ENCODE peak calls at places on chromosomes 4 and X, in nine cellular contexts. One of them, this sample, is unnamed.

GRCh38 chrX:149282909-149283308 is 222.2 kb downstream of the IDS start:
- DNase-seq in heart right ventricle: no peak
- DNase-seq in sigmoid colon: no peak
- DNase-seq in colonic mucosa: no peak
- DNase-seq in fibroblast of lung: no peak
- DNase-seq in thoracic aorta: no peak
- DNase-seq in PC-3: no peak
- DNase-seq in left lung: no peak
- DNase-seq in lung: no peak
- DNase-seq in this sample: no peak

GRCh38 chr4:101398807-101399206 is 51.5 kb upstream of the PPP3CA start:
- DNase-seq in fibroblast of lung: no peak
- DNase-seq in left lung: no peak
- DNase-seq in thoracic aorta: no peak
- DNase-seq in colonic mucosa: no peak
- DNase-seq in lung: no peak
- DNase-seq in PC-3: no peak
- DNase-seq in sigmoid colon: no peak
- DNase-seq in heart right ventricle: no peak
- DNase-seq in this sample: no peak

GRCh38 chrX:15679246-15679645 is 14.6 kb upstream of the CLTRN start:
- DNase-seq in left lung: no peak
- DNase-seq in sigmoid colon: no peak
- DNase-seq in thoracic aorta: no peak
- DNase-seq in PC-3: no peak
- DNase-seq in heart right ventricle: no peak
- DNase-seq in lung: no peak
- DNase-seq in colonic mucosa: no peak
- DNase-seq in fibroblast of lung: peak; percentile 2
- DNase-seq in this sample: no peak

GRCh38 chr4:54683616-54684346 is 26.0 kb downstream of the KIT start:
- DNase-seq in left lung: no peak
- DNase-seq in thoracic aorta: no peak
- DNase-seq in lung: no peak
- DNase-seq in sigmoid colon: no peak
- DNase-seq in colonic mucosa: no peak
- DNase-seq in fibroblast of lung: no peak
- DNase-seq in PC-3: peak; percentile 84
- DNase-seq in heart right ventricle: no peak
- DNase-seq in this sample: no peak

GRCh38 chr4:52096048-52096447 is 44.9 kb downstream of the SPATA18 start:
- DNase-seq in thoracic aorta: no peak
- DNase-seq in left lung: no peak
- DNase-seq in PC-3: peak; percentile 78
- DNase-seq in heart right ventricle: no peak
- DNase-seq in lung: no peak
- DNase-seq in fibroblast of lung: peak; percentile 52
- DNase-seq in colonic mucosa: no peak
- DNase-seq in sigmoid colon: no peak
- DNase-seq in this sample: no peak

GRCh38 chrX:20742106-20742505 is 475.4 kb upstream of the RPS6KA3 start:
- DNase-seq in fibroblast of lung: peak; percentile 60
- DNase-seq in lung: no peak
- DNase-seq in PC-3: peak; percentile 6
- DNase-seq in sigmoid colon: no peak
- DNase-seq in colonic mucosa: no peak
- DNase-seq in thoracic aorta: no peak
- DNase-seq in heart right ventricle: no peak
- DNase-seq in left lung: no peak
- DNase-seq in this sample: no peak

GRCh38 chr4:120318447-120318846 is 251.8 kb upstream of the MAD2L1 start:
- DNase-seq in thoracic aorta: no peak
- DNase-seq in lung: no peak
- DNase-seq in PC-3: no peak
- DNase-seq in heart right ventricle: no peak
- DNase-seq in sigmoid colon: no peak
- DNase-seq in colonic mucosa: no peak
- DNase-seq in fibroblast of lung: no peak
- DNase-seq in left lung: no peak
- DNase-seq in this sample: no peak

GRCh38 chr4:6008092-6008551 is 10.1 kb downstream of the C4orf50 start:
- DNase-seq in heart right ventricle: no peak
- DNase-seq in colonic mucosa: no peak
- DNase-seq in fibroblast of lung: no peak
- DNase-seq in lung: no peak
- DNase-seq in thoracic aorta: no peak
- DNase-seq in sigmoid colon: peak; percentile 49
- DNase-seq in left lung: peak; percentile 73
- DNase-seq in PC-3: no peak
- DNase-seq in this sample: no peak

GRCh38 chrX:43239356-43239755 is 416.7 kb upstream of the MAOA start:
- DNase-seq in thoracic aorta: no peak
- DNase-seq in fibroblast of lung: no peak
- DNase-seq in PC-3: no peak
- DNase-seq in sigmoid colon: no peak
- DNase-seq in lung: no peak
- DNase-seq in heart right ventricle: no peak
- DNase-seq in colonic mucosa: no peak
- DNase-seq in left lung: no peak
- DNase-seq in this sample: no peak

GRCh38 chr4:5890063-5890727 is 2.7 kb downstream of the CRMP1 start:
- DNase-seq in heart right ventricle: no peak
- DNase-seq in thoracic aorta: no peak
- DNase-seq in PC-3: no peak
- DNase-seq in lung: no peak
- DNase-seq in sigmoid colon: no peak
- DNase-seq in colonic mucosa: no peak
- DNase-seq in left lung: peak; percentile 50
- DNase-seq in fibroblast of lung: peak; percentile 41
- DNase-seq in this sample: no peak

GRCh38 chr4:53478671-53479456 is 101.4 kb downstream of the FIP1L1 start:
- DNase-seq in PC-3: peak; percentile 93
- DNase-seq in heart right ventricle: no peak
- DNase-seq in lung: no peak
- DNase-seq in left lung: no peak
- DNase-seq in colonic mucosa: no peak
- DNase-seq in fibroblast of lung: peak; percentile 94
- DNase-seq in thoracic aorta: no peak
- DNase-seq in sigmoid colon: no peak
- DNase-seq in this sample: no peak

GRCh38 chr4:186845137-186845842 is 121.6 kb upstream of the FAT1 start:
- DNase-seq in sigmoid colon: peak; percentile 65
- DNase-seq in heart right ventricle: no peak
- DNase-seq in fibroblast of lung: peak; percentile 97
- DNase-seq in thoracic aorta: no peak
- DNase-seq in left lung: no peak
- DNase-seq in lung: no peak
- DNase-seq in colonic mucosa: peak; percentile 46
- DNase-seq in PC-3: peak; percentile 35
- DNase-seq in this sample: peak; percentile 14

GRCh38 chr4:154506253-154506652 is 14.7 kb upstream of the DCHS2 start:
- DNase-seq in PC-3: peak; percentile 45
- DNase-seq in thoracic aorta: no peak
- DNase-seq in colonic mucosa: no peak
- DNase-seq in sigmoid colon: no peak
- DNase-seq in fibroblast of lung: peak; percentile 9
- DNase-seq in lung: no peak
- DNase-seq in left lung: no peak
- DNase-seq in heart right ventricle: no peak
- DNase-seq in this sample: no peak

GRCh38 chrX:7215842-7216241 is 67.9 kb upstream of the PUDP start:
- DNase-seq in heart right ventricle: no peak
- DNase-seq in lung: no peak
- DNase-seq in colonic mucosa: no peak
- DNase-seq in PC-3: no peak
- DNase-seq in left lung: no peak
- DNase-seq in sigmoid colon: no peak
- DNase-seq in fibroblast of lung: peak; percentile 17
- DNase-seq in thoracic aorta: no peak
- DNase-seq in this sample: no peak

DNA sequence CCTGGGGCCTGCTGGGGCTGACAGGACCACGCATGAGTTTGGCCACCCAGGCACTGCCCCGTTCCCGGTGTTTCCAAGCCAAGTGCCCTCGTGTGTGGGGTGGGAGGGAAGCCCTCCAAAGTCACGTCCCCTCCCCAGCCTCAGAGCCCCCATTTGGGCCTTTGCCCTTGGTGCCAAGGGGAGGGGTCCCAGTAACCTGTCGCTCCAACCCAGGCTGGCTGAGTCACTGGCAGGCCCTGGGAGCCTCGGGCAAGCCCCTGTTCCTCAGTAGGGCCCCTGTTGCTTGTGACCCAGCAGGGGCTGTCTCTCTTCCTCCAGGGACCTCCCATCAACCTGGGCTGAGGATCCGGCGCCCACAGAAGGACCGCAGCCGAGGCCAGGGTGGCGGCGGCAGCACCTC is 10.7 kb upstream of the HAUS7 start:
- DNase-seq in thoracic aorta: no peak
- DNase-seq in left lung: no peak
- DNase-seq in lung: no peak
- DNase-seq in sigmoid colon: no peak
- DNase-seq in colonic mucosa: no peak
- DNase-seq in PC-3: no peak
- DNase-seq in fibroblast of lung: no peak
- DNase-seq in heart right ventricle: no peak
- DNase-seq in this sample: no peak
- H3K4me1 ChIP-seq in thoracic aorta: peaks cover 11% of the 10 kb centered on the region
- H3K4me1 ChIP-seq in left lung: no peaks in the 10 kb centered on the region
- H3K4me1 ChIP-seq in lung: peaks cover 6% of the 10 kb centered on the region
- H3K4me1 ChIP-seq in sigmoid colon: no peaks in the 10 kb centered on the region
- H3K4me1 ChIP-seq in colonic mucosa: no peaks in the 10 kb centered on the region
- H3K4me1 ChIP-seq in PC-3: no peaks in the 10 kb centered on the region
- H3K4me1 ChIP-seq in fibroblast of lung: peaks cover 10% of the 10 kb centered on the region
- H3K4me1 ChIP-seq in heart right ventricle: no peaks in the 10 kb centered on the region
- H3K4me1 ChIP-seq in this sample: peaks cover 35% of the 10 kb centered on the region

GRCh38 chrX:78116365-78116764 is 12.3 kb downstream of the PGK1 start:
- DNase-seq in colonic mucosa: no peak
- DNase-seq in PC-3: no peak
- DNase-seq in sigmoid colon: no peak
- DNase-seq in thoracic aorta: no peak
- DNase-seq in heart right ventricle: no peak
- DNase-seq in lung: no peak
- DNase-seq in fibroblast of lung: no peak
- DNase-seq in left lung: no peak
- DNase-seq in this sample: no peak

GRCh38 chrX:78123190-78123589 is 16.3 kb downstream of the TAF9B start:
- DNase-seq in colonic mucosa: no peak
- DNase-seq in left lung: no peak
- DNase-seq in sigmoid colon: no peak
- DNase-seq in thoracic aorta: no peak
- DNase-seq in fibroblast of lung: peak; percentile 72
- DNase-seq in heart right ventricle: no peak
- DNase-seq in lung: no peak
- DNase-seq in PC-3: peak; percentile 85
- DNase-seq in this sample: no peak

GRCh38 chrX:78124304-78124703 is 15.1 kb downstream of the TAF9B start:
- DNase-seq in heart right ventricle: no peak
- DNase-seq in PC-3: no peak
- DNase-seq in left lung: no peak
- DNase-seq in fibroblast of lung: no peak
- DNase-seq in lung: no peak
- DNase-seq in thoracic aorta: no peak
- DNase-seq in colonic mucosa: no peak
- DNase-seq in sigmoid colon: no peak
- DNase-seq in this sample: no peak

GRCh38 chrX:78118628-78119027 is 14.6 kb downstream of the PGK1 start:
- DNase-seq in PC-3: no peak
- DNase-seq in left lung: no peak
- DNase-seq in sigmoid colon: no peak
- DNase-seq in heart right ventricle: no peak
- DNase-seq in thoracic aorta: no peak
- DNase-seq in fibroblast of lung: no peak
- DNase-seq in colonic mucosa: no peak
- DNase-seq in lung: no peak
- DNase-seq in this sample: no peak

GRCh38 chrX:78119521-78120227 is 15.6 kb downstream of the PGK1 start:
- DNase-seq in left lung: no peak
- DNase-seq in thoracic aorta: no peak
- DNase-seq in PC-3: peak; percentile 38
- DNase-seq in fibroblast of lung: no peak
- DNase-seq in heart right ventricle: no peak
- DNase-seq in sigmoid colon: no peak
- DNase-seq in colonic mucosa: no peak
- DNase-seq in lung: no peak
- DNase-seq in this sample: no peak
- TF ChIP-seq CTCF in left lung: no peak
- TF ChIP-seq CTCF in thoracic aorta: no peak
- TF ChIP-seq CTCF in PC-3: peak; percentile 61
- TF ChIP-seq CTCF in fibroblast of lung: peak; percentile 16
- TF ChIP-seq CTCF in heart right ventricle: peak; percentile 33
- TF ChIP-seq CTCF in sigmoid colon: no peak
- TF ChIP-seq CTCF in colonic mucosa: peak; percentile 17
- TF ChIP-seq CTCF in lung: no peak
- TF ChIP-seq CTCF in this sample: peak; percentile 13

GRCh38 chr4:2822461-2823300 is 21.0 kb upstream of the ADD1 start:
- DNase-seq in PC-3: no peak
- DNase-seq in lung: no peak
- DNase-seq in sigmoid colon: peak; percentile 58
- DNase-seq in heart right ventricle: peak; percentile 17
- DNase-seq in left lung: peak; percentile 58
- DNase-seq in fibroblast of lung: no peak
- DNase-seq in thoracic aorta: no peak
- DNase-seq in colonic mucosa: no peak
- DNase-seq in this sample: no peak

GRCh38 chr4:2824329-2825183 is 19.1 kb upstream of the ADD1 start:
- DNase-seq in thoracic aorta: no peak
- DNase-seq in fibroblast of lung: no peak
- DNase-seq in lung: no peak
- DNase-seq in PC-3: no peak
- DNase-seq in sigmoid colon: peak; percentile 65
- DNase-seq in heart right ventricle: peak; percentile 25
- DNase-seq in colonic mucosa: no peak
- DNase-seq in left lung: peak; percentile 67
- DNase-seq in this sample: peak; percentile 7

GRCh38 chr4:2825184-2825506 is 18.5 kb upstream of the ADD1 start:
- DNase-seq in thoracic aorta: no peak
- DNase-seq in left lung: no peak
- DNase-seq in lung: no peak
- DNase-seq in colonic mucosa: no peak
- DNase-seq in fibroblast of lung: no peak
- DNase-seq in PC-3: no peak
- DNase-seq in heart right ventricle: no peak
- DNase-seq in sigmoid colon: no peak
- DNase-seq in this sample: no peak

GRCh38 chr4:2823301-2823670 is 20.4 kb upstream of the ADD1 start:
- DNase-seq in lung: no peak
- DNase-seq in PC-3: no peak
- DNase-seq in thoracic aorta: no peak
- DNase-seq in colonic mucosa: no peak
- DNase-seq in heart right ventricle: peak; percentile 14
- DNase-seq in fibroblast of lung: no peak
- DNase-seq in sigmoid colon: peak; percentile 65
- DNase-seq in left lung: peak; percentile 76
- DNase-seq in this sample: no peak

GRCh38 chr4:2823671-2824328 is 19.8 kb upstream of the ADD1 start:
- DNase-seq in left lung: peak; percentile 61
- DNase-seq in PC-3: no peak
- DNase-seq in heart right ventricle: peak; percentile 31
- DNase-seq in fibroblast of lung: no peak
- DNase-seq in sigmoid colon: peak; percentile 57
- DNase-seq in lung: no peak
- DNase-seq in thoracic aorta: no peak
- DNase-seq in colonic mucosa: no peak
- DNase-seq in this sample: no peak
- H3K27ac ChIP-seq in left lung: no peak overlapping the region
- H3K27ac ChIP-seq in PC-3: no peak overlapping the region
- H3K27ac ChIP-seq in heart right ventricle: no peak overlapping the region
- H3K27ac ChIP-seq in fibroblast of lung: no peak overlapping the region
- H3K27ac ChIP-seq in sigmoid colon: no peak overlapping the region
- H3K27ac ChIP-seq in lung: no peak overlapping the region
- H3K27ac ChIP-seq in thoracic aorta: no peak overlapping the region
- H3K27ac ChIP-seq in colonic mucosa: no peak overlapping the region
- H3K27ac ChIP-seq in this sample: no peak overlapping the region

GRCh38 chr4:113290666-113291065 is 241.2 kb downstream of the ANK2 start:
- DNase-seq in sigmoid colon: no peak
- DNase-seq in fibroblast of lung: no peak
- DNase-seq in PC-3: no peak
- DNase-seq in lung: no peak
- DNase-seq in heart right ventricle: no peak
- DNase-seq in colonic mucosa: no peak
- DNase-seq in thoracic aorta: no peak
- DNase-seq in left lung: no peak
- DNase-seq in this sample: no peak
- H3K4me1 ChIP-seq in sigmoid colon: no peaks in the 10 kb centered on the region
- H3K4me1 ChIP-seq in fibroblast of lung: peaks cover 10% of the 10 kb centered on the region
- H3K4me1 ChIP-seq in PC-3: no peaks in the 10 kb centered on the region
- H3K4me1 ChIP-seq in lung: peaks cover 4% of the 10 kb centered on the region
- H3K4me1 ChIP-seq in heart right ventricle: peaks cover 3% of the 10 kb centered on the region
- H3K4me1 ChIP-seq in colonic mucosa: no peaks in the 10 kb centered on the region
- H3K4me1 ChIP-seq in thoracic aorta: peaks cover 6% of the 10 kb centered on the region
- H3K4me1 ChIP-seq in left lung: no peaks in the 10 kb centered on the region
- H3K4me1 ChIP-seq in this sample: no peaks in the 10 kb centered on the region

This sample was measured in ascending aorta.